ENCODE peak calls at places on chromosome 22, in ten cellular contexts. K is cardiac muscle cell, E is PC-9, Z is lung, N is ovary, L is hepatocyte, R is tibial nerve, P is pancreas, I is tibial artery, G is lower lobe of right lung. U is an unnamed sample. For H3K9me3, the result is how much of the 10 kb centered on the place peaks cover.

GRCh38 chr22:30015229-30015797 is 65.0 kb upstream of the HORMAD2 start:
- DNase-seq in R (no peak), L (no peak), K (no peak), I (no peak), N (no peak), E (no peak), P (no peak), G (no peak), Z (no peak), U (no peak)

GRCh38 chr22:35154937-35155387 is 89.0 kb downstream of the ISX start:
- DNase-seq in E (peak), L (peak), P (peak), N (peak), Z (peak), I (no peak), G (peak), R (peak), K (peak), U (peak)

GRCh38 chr22:34801221-34801620 is 264.7 kb upstream of the ISX start:
- DNase-seq in G (no peak), I (no peak), E (no peak), L (no peak), P (no peak), Z (no peak), K (no peak), N (no peak), R (no peak), U (no peak)

GRCh38 chr22:25745341-25746011 is 3.5 kb downstream of the MYO18B start:
- DNase-seq in E (no peak), R (no peak), Z (no peak), G (no peak), P (no peak), I (no peak), N (no peak), L (no peak), K (peak), U (no peak)

GRCh38 chr22:17199131-17199731 is 20.0 kb downstream of the ADA2 start:
- DNase-seq in I (no peak), Z (no peak), E (no peak), K (peak), R (peak), G (no peak), P (no peak), N (peak), L (peak), U (no peak)

GRCh38 chr22:35425971-35426800 is 26.2 kb downstream of the MCM5 start:
- DNase-seq in E (peak), I (no peak), K (no peak), Z (no peak), R (no peak), L (peak), G (no peak), P (no peak), N (no peak), U (no peak)

GRCh38 chr22:33518405-33518804 is 401.9 kb downstream of the LARGE1 start:
- DNase-seq in E (no peak), G (no peak), N (no peak), P (no peak), L (no peak), K (no peak), I (no peak), Z (no peak), R (no peak), U (no peak)

GRCh38 chr22:27673839-27674238 is 127.7 kb downstream of the MN1 start:
- DNase-seq in P (peak), K (no peak), G (no peak), L (no peak), R (no peak), N (no peak), E (no peak), I (no peak), Z (no peak), U (no peak)

GRCh38 chr22:47552541-47553205 is 790.2 kb downstream of the TBC1D22A start:
- DNase-seq in I (peak), K (no peak), Z (no peak), E (no peak), P (no peak), R (no peak), G (no peak), N (no peak), L (no peak), U (no peak)
- H3K9me3 ChIP-seq in I (under half), K (under half), Z (under half), E (under half), P (under half), R (under half), G (under half), N (under half), L (under half), U (under half)

GRCh38 chr22:38943181-38943580 is 14.2 kb upstream of the APOBEC3A start:
- DNase-seq in P (no peak), K (no peak), G (no peak), I (peak), R (no peak), L (no peak), Z (no peak), N (no peak), E (no peak), U (peak)
- H3K9me3 ChIP-seq in P (under half), K (under half), G (under half), I (under half), R (under half), L (under half), Z (under half), N (under half), E (under half), U (under half)

DNA sequence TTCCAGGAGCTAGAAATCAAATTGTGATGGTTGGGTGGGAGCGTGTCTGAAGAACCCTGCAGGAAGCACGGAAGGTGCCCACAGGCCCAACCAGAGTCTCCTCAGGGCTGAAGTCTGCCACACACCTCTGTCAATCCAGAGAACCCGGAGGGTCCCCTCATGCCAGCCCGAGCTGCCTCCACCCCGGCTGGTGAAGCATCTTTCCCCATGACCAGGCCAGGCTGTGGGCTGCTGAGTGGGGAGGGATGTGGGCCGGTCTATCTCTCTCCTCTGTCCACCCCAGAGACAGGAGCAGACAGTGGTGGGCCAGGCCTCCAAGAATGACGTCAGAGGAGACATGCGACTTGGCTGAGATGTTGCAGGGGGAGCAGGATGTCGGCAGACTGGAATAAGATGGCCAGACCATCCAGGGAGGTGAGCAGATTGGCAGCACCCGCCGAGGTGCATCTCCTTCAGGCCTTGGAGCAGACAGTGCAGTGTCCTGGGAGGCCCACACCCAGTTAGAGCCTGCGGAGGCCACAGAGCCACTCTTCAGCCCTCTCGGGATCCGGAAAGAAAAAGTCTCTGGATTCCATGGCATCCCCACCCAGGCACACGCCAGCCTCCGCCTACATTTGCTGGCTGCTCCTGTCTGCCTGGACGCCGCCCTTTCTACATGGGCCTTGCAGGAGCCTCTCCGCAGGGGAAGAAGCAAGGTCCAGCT is 1524.9 kb downstream of the BRD1 start:
- DNase-seq in L (no peak), K (no peak), R (no peak), Z (no peak), I (no peak), N (no peak), P (no peak), G (no peak), E (no peak), U (no peak)
- H3K9me3 ChIP-seq in L (under half), K (under half), R (under half), Z (under half), I (under half), N (under half), P (under half), G (under half), E (under half), U (under half)

GRCh38 chr22:47284360-47284759 is 521.9 kb downstream of the TBC1D22A start:
- DNase-seq in I (no peak), P (no peak), R (no peak), Z (no peak), K (no peak), E (no peak), G (no peak), N (no peak), L (no peak), U (no peak)
- H3K9me3 ChIP-seq in I (under half), P (under half), R (under half), Z (under half), K (under half), E (under half), G (under half), N (under half), L (under half), U (under half)

DNA sequence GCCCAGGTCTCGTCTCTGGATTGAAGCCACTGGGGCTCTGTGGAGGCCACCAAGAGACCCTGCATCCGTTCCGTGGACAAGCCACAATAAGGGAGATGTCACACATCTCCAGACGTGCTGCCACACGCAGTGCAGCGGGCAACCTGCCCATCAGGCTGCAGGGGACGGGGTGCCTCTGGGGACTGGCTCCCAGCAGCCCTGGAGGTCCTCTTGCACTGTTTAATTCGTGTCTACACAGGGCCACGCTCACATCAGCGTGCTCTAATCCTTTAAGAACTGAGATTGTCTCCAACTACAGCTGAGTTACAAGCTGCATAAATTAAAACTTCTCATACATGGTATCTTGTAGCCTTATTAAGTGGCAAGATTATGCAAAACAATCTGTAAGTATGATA is 1232.2 kb downstream of the BRD1 start:
- DNase-seq in G (no peak), Z (no peak), K (no peak), I (no peak), E (no peak), L (no peak), R (no peak), N (no peak), P (no peak), U (no peak)
- H3K9me3 ChIP-seq in G (under half), Z (under half), K (under half), I (under half), E (under half), L (under half), R (under half), N (under half), P (under half), U (under half)

DNA sequence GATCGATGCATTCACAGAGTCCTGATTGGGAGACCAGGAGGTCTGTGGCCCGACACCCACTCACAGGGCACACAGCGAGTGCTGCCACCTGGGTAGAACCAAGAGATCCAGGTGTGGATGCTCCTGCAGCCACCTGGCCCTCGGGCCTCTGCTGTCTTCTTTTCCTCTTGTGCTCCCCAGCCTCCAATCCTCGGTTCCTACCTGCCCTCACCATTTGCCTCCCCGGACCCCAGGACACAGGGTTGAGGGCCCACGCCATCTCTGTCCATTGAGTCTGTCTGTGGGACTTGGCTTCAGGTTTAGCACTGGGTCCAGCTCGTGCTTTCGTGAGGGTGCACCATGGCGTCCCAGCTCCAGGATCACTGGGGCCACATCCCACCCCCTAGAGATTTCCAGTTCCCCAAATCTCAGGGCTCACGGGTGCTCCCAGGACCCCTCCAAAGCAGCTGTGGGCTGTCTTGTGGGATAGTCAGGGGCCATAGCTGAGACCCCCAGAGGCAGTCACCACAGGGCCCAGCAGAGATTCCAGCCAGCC is 591.1 kb downstream of the BRD1 start:
- DNase-seq in N (no peak), I (peak), L (no peak), E (no peak), P (no peak), G (no peak), R (no peak), Z (peak), K (no peak), U (no peak)
- H3K9me3 ChIP-seq in N (under half), I (under half), L (under half), E (under half), P (under half), G (under half), R (under half), Z (under half), K (under half), U (under half)

GRCh38 chr22:44924724-44925123 is 85.1 kb downstream of the PHF21B start:
- DNase-seq in G (no peak), P (no peak), N (no peak), L (no peak), Z (no peak), R (no peak), E (no peak), I (peak), K (no peak), U (no peak)
- H3K9me3 ChIP-seq in G (under half), P (under half), N (under half), L (under half), Z (under half), R (under half), E (under half), I (under half), K (under half), U (under half)

GRCh38 chr22:47780281-47780875 is 1017.9 kb downstream of the TBC1D22A start:
- DNase-seq in R (no peak), K (no peak), L (no peak), I (no peak), P (no peak), Z (no peak), N (no peak), E (no peak), G (no peak), U (no peak)

GRCh38 chr22:47777426-47777825 is 1015.0 kb downstream of the TBC1D22A start:
- DNase-seq in Z (no peak), E (no peak), L (no peak), N (no peak), I (no peak), P (no peak), G (no peak), R (no peak), K (no peak), U (no peak)

GRCh38 chr22:47781024-47781423 is 1018.6 kb downstream of the TBC1D22A start:
- DNase-seq in Z (no peak), R (no peak), I (no peak), N (no peak), L (no peak), E (no peak), G (no peak), P (no peak), K (no peak), U (no peak)

GRCh38 chr22:47778160-47778658 is 1015.8 kb downstream of the TBC1D22A start:
- DNase-seq in G (no peak), I (no peak), E (no peak), L (no peak), Z (no peak), K (no peak), N (no peak), R (no peak), P (no peak), U (no peak)

DNA sequence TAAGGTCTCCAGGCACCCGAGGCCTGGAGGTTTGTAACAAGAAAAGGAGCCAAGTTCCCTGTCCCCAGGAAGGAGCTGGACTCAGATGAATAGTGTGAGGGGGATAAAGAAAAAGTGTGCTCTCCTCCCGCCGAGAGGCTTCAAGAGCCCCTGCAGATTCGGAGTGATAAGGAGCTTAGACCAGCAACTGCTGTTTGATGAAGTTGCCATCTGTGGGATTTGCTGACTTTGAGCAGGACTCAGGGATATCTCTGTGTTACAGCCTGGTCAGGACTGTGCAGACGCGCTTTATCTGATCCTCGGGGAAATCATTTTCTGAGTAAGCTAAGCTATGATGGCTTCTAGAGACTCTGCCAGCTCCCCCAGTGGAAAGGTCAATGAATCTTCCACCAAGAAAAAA is 1017.0 kb downstream of the TBC1D22A start:
- DNase-seq in E (no peak), P (no peak), R (no peak), G (no peak), I (no peak), L (no peak), K (no peak), Z (no peak), N (no peak), U (no peak)
- H3K9me3 ChIP-seq in E (under half), P (under half), R (under half), G (under half), I (under half), L (under half), K (under half), Z (under half), N (under half), U (under half)

GRCh38 chr22:47495102-47495501 is 732.7 kb downstream of the TBC1D22A start:
- DNase-seq in P (no peak), E (no peak), N (no peak), Z (no peak), I (no peak), L (no peak), G (no peak), K (no peak), R (no peak), U (no peak)

GRCh38 chr22:47498969-47499368 is 736.5 kb downstream of the TBC1D22A start:
- DNase-seq in G (no peak), P (no peak), N (no peak), K (no peak), I (no peak), Z (no peak), R (no peak), E (no peak), L (no peak), U (no peak)

DNA sequence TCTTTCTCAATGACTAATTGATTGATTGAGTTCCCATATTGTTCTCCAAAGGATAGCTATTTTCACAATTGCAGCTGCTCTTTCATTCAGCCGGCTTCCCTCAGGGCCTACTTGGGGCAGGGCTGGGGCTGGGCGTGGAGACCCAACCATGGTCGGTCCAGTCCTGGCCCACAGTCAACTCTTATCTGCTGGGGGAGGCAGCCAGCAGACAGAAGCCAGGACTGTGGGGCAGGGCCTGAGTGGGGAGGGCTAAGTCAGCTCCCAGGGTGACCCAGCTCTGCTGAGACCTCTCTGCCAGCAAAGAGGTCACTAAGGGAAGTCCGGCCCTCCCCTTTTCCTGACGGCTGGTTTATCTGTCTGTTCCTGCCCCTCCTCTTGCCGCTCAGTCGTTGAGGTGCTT is 735.2 kb downstream of the TBC1D22A start:
- DNase-seq in Z (no peak), N (no peak), R (no peak), E (no peak), L (no peak), P (no peak), K (no peak), I (no peak), G (no peak), U (no peak)
- H3K9me3 ChIP-seq in Z (under half), N (under half), R (under half), E (under half), L (under half), P (under half), K (under half), I (under half), G (under half), U (under half)

U was measured in Caco-2.